ENCODE peak calls at places on chromosomes 2 and 18, in four cellular contexts. V is lower lobe of right lung; P is activated effector memory CD4-positive, alpha-beta T cell treated with anti-CD3 and anti-CD28 coated beads, Interleukin-2, amount 50 U/mL, for 16 hours; F is MCF 10A. R is an unnamed sample.
A peak's percentile ranks its signal among the peaks of the same experiment; 100 is the strongest.

GRCh38 chr2:191539068-191539467 is 138.9 kb upstream of the NABP1 start:
- DNase-seq in F (peak; percentile 44), P (no peak), V (no peak), R (no peak)

GRCh38 chr2:188527110-188527509 is 235.4 kb downstream of the GULP1 start:
- DNase-seq in P (no peak), V (no peak), F (no peak), R (no peak)

GRCh38 chr18:76471593-76471992 is 23.4 kb downstream of the ZNF516 start:
- DNase-seq in F (no peak), V (peak; percentile 25), P (no peak), R (no peak)

GRCh38 chr2:66364495-66364992 is 70.4 kb upstream of the MEIS1 start:
- DNase-seq in V (no peak), P (no peak), F (peak; percentile 86), R (no peak)

GRCh38 chr2:167310442-167310841 is 422.2 kb downstream of the XIRP2 start:
- DNase-seq in P (no peak), V (no peak), F (no peak), R (no peak)

GRCh38 chr2:27753744-27754588 is 17.6 kb upstream of the MRPL33 start:
- DNase-seq in V (peak; percentile 88), P (peak; percentile 90), F (peak; percentile 82), R (peak; percentile 94)

GRCh38 chr2:241559489-241560180 is 1.1 kb downstream of the BOK start:
- DNase-seq in V (no peak), F (peak; percentile 56), P (no peak), R (no peak)

GRCh38 chr2:145379934-145380333 is 860.0 kb upstream of the ZEB2 start:
- DNase-seq in P (no peak), F (no peak), V (no peak), R (no peak)

GRCh38 chr2:25369876-25370275 is 28.2 kb upstream of the DNMT3A start:
- DNase-seq in V (no peak), P (peak; percentile 51), F (no peak), R (peak; percentile 35)

GRCh38 chr2:148528356-148529064 is 116.0 kb upstream of the EPC2 start:
- DNase-seq in P (no peak), V (no peak), F (no peak), R (no peak)